ENCODE peak calls at places on chromosomes 12 and 14, in five cellular contexts. One of them, this sample, is unnamed.

GRCh38 chr12:81084848-81085350 is 7.0 kb downstream of the ACSS3 start:
- DNase-seq in astrocyte of the spinal cord: no peak
- DNase-seq in stimulated activated CD4-positive, alpha-beta T cell treated with anti-CD3 and anti-CD28 coated beads, TNF-alpha, amount 100 ng/mL, for 4 hours: no peak
- DNase-seq in neural progenitor cell: no peak
- DNase-seq in mesenteric fat pad: no peak
- DNase-seq in this sample: no peak

GRCh38 chr14:23068792-23069412 is 11.6 kb upstream of the CDH24 start:
- DNase-seq in mesenteric fat pad: peak; percentile 81
- DNase-seq in stimulated activated CD4-positive, alpha-beta T cell treated with anti-CD3 and anti-CD28 coated beads, TNF-alpha, amount 100 ng/mL, for 4 hours: peak; percentile 31
- DNase-seq in astrocyte of the spinal cord: peak; percentile 92
- DNase-seq in neural progenitor cell: peak; percentile 93
- DNase-seq in this sample: no peak

GRCh38 chr12:118537481-118537917 is 161.1 kb downstream of the SUDS3 start:
- DNase-seq in astrocyte of the spinal cord: no peak
- DNase-seq in mesenteric fat pad: no peak
- DNase-seq in stimulated activated CD4-positive, alpha-beta T cell treated with anti-CD3 and anti-CD28 coated beads, TNF-alpha, amount 100 ng/mL, for 4 hours: no peak
- DNase-seq in neural progenitor cell: no peak
- DNase-seq in this sample: no peak

GRCh38 chr12:102372112-102372511 is 108.3 kb downstream of the IGF1 start:
- DNase-seq in stimulated activated CD4-positive, alpha-beta T cell treated with anti-CD3 and anti-CD28 coated beads, TNF-alpha, amount 100 ng/mL, for 4 hours: no peak
- DNase-seq in mesenteric fat pad: no peak
- DNase-seq in astrocyte of the spinal cord: no peak
- DNase-seq in neural progenitor cell: no peak
- DNase-seq in this sample: no peak

GRCh38 chr14:92408186-92408585 is 85.2 kb downstream of the SLC24A4 start:
- DNase-seq in mesenteric fat pad: no peak
- DNase-seq in stimulated activated CD4-positive, alpha-beta T cell treated with anti-CD3 and anti-CD28 coated beads, TNF-alpha, amount 100 ng/mL, for 4 hours: no peak
- DNase-seq in neural progenitor cell: no peak
- DNase-seq in astrocyte of the spinal cord: peak; percentile 31
- DNase-seq in this sample: no peak

GRCh38 chr12:11675952-11676505 is 26.6 kb downstream of the ETV6 start:
- DNase-seq in mesenteric fat pad: no peak
- DNase-seq in stimulated activated CD4-positive, alpha-beta T cell treated with anti-CD3 and anti-CD28 coated beads, TNF-alpha, amount 100 ng/mL, for 4 hours: no peak
- DNase-seq in astrocyte of the spinal cord: no peak
- DNase-seq in neural progenitor cell: no peak
- DNase-seq in this sample: no peak

GRCh38 chr14:70034257-70034656 is 154.5 kb downstream of the SLC8A3 start:
- DNase-seq in astrocyte of the spinal cord: no peak
- DNase-seq in stimulated activated CD4-positive, alpha-beta T cell treated with anti-CD3 and anti-CD28 coated beads, TNF-alpha, amount 100 ng/mL, for 4 hours: no peak
- DNase-seq in mesenteric fat pad: no peak
- DNase-seq in neural progenitor cell: no peak
- DNase-seq in this sample: no peak

GRCh38 chr12:95396849-95397498 is 77.0 kb upstream of the METAP2 start:
- DNase-seq in stimulated activated CD4-positive, alpha-beta T cell treated with anti-CD3 and anti-CD28 coated beads, TNF-alpha, amount 100 ng/mL, for 4 hours: no peak
- DNase-seq in mesenteric fat pad: no peak
- DNase-seq in neural progenitor cell: no peak
- DNase-seq in astrocyte of the spinal cord: peak; percentile 19
- DNase-seq in this sample: no peak

GRCh38 chr12:70919597-70920035 is 922 bp downstream of the PTPRR start:
- DNase-seq in astrocyte of the spinal cord: peak; percentile 2
- DNase-seq in mesenteric fat pad: no peak
- DNase-seq in stimulated activated CD4-positive, alpha-beta T cell treated with anti-CD3 and anti-CD28 coated beads, TNF-alpha, amount 100 ng/mL, for 4 hours: no peak
- DNase-seq in neural progenitor cell: peak; percentile 76
- DNase-seq in this sample: no peak

GRCh38 chr12:132178314-132178713 is 34.1 kb downstream of the NOC4L start:
- DNase-seq in astrocyte of the spinal cord: no peak
- DNase-seq in stimulated activated CD4-positive, alpha-beta T cell treated with anti-CD3 and anti-CD28 coated beads, TNF-alpha, amount 100 ng/mL, for 4 hours: no peak
- DNase-seq in mesenteric fat pad: no peak
- DNase-seq in neural progenitor cell: no peak
- DNase-seq in this sample: no peak

GRCh38 chr14:61438860-61439765 is 117.7 kb downstream of the PRKCH start:
- DNase-seq in mesenteric fat pad: no peak
- DNase-seq in astrocyte of the spinal cord: peak; percentile 80
- DNase-seq in stimulated activated CD4-positive, alpha-beta T cell treated with anti-CD3 and anti-CD28 coated beads, TNF-alpha, amount 100 ng/mL, for 4 hours: no peak
- DNase-seq in neural progenitor cell: peak; percentile 41
- DNase-seq in this sample: no peak

GRCh38 chr12:6067152-6067916 is 57.1 kb downstream of the VWF start:
- DNase-seq in mesenteric fat pad: no peak
- DNase-seq in astrocyte of the spinal cord: no peak
- DNase-seq in stimulated activated CD4-positive, alpha-beta T cell treated with anti-CD3 and anti-CD28 coated beads, TNF-alpha, amount 100 ng/mL, for 4 hours: no peak
- DNase-seq in neural progenitor cell: peak; percentile 72
- DNase-seq in this sample: no peak